ENCODE peak calls at places on chromosomes 2 and 18, in five cellular contexts. One of them, this sample, is unnamed.

GRCh38 chr2:152571035-152571766 is 146.1 kb downstream of the PRPF40A start:
- DNase-seq in A549: no peak
- DNase-seq in endothelial cell of umbilical vein: no peak
- DNase-seq in K562: no peak
- DNase-seq in SK-N-SH: no peak
- DNase-seq in this sample: no peak

GRCh38 chr2:206083602-206084467 is 2.1 kb downstream of the INO80D start:
- DNase-seq in K562: no peak
- DNase-seq in SK-N-SH: no peak
- DNase-seq in A549: no peak
- DNase-seq in endothelial cell of umbilical vein: peak; percentile 24
- DNase-seq in this sample: no peak

GRCh38 chr2:200810252-200810650 is 1.5 kb upstream of the BZW1 start:
- DNase-seq in K562: no peak
- DNase-seq in endothelial cell of umbilical vein: peak; percentile 84
- DNase-seq in SK-N-SH: no peak
- DNase-seq in A549: peak; percentile 9
- DNase-seq in this sample: no peak

GRCh38 chr2:7430869-7431641 is 513.8 kb downstream of the RNF144A start:
- DNase-seq in A549: no peak
- DNase-seq in endothelial cell of umbilical vein: no peak
- DNase-seq in SK-N-SH: no peak
- DNase-seq in K562: no peak
- DNase-seq in this sample: no peak

GRCh38 chr2:205352593-205352992 is 329.7 kb upstream of the NRP2 start:
- DNase-seq in K562: no peak
- DNase-seq in A549: no peak
- DNase-seq in SK-N-SH: no peak
- DNase-seq in endothelial cell of umbilical vein: no peak
- DNase-seq in this sample: no peak

GRCh38 chr2:139805378-139805777 is 1025.2 kb upstream of the NXPH2 start:
- DNase-seq in endothelial cell of umbilical vein: no peak
- DNase-seq in A549: no peak
- DNase-seq in SK-N-SH: no peak
- DNase-seq in K562: no peak
- DNase-seq in this sample: no peak

GRCh38 chr2:96823203-96823602 is 7.1 kb downstream of the CNNM3 start:
- DNase-seq in SK-N-SH: no peak
- DNase-seq in K562: no peak
- DNase-seq in endothelial cell of umbilical vein: no peak
- DNase-seq in A549: no peak
- DNase-seq in this sample: no peak

GRCh38 chr2:231436957-231437356 is 27.3 kb downstream of the NCL start:
- DNase-seq in K562: no peak
- DNase-seq in SK-N-SH: no peak
- DNase-seq in A549: no peak
- DNase-seq in endothelial cell of umbilical vein: no peak
- DNase-seq in this sample: no peak

GRCh38 chr2:200703132-200703925 is 108.4 kb upstream of the BZW1 start:
- DNase-seq in A549: peak; percentile 15
- DNase-seq in K562: no peak
- DNase-seq in SK-N-SH: peak; percentile 15
- DNase-seq in endothelial cell of umbilical vein: peak; percentile 58
- DNase-seq in this sample: peak; percentile 68

GRCh38 chr2:10844083-10844482 is 31.5 kb upstream of the PDIA6 start:
- DNase-seq in K562: no peak
- DNase-seq in A549: no peak
- DNase-seq in SK-N-SH: peak; percentile 51
- DNase-seq in endothelial cell of umbilical vein: peak; percentile 10
- DNase-seq in this sample: no peak

GRCh38 chr2:51846796-51847195 is 814.9 kb upstream of the NRXN1 start:
- DNase-seq in A549: no peak
- DNase-seq in K562: no peak
- DNase-seq in endothelial cell of umbilical vein: no peak
- DNase-seq in SK-N-SH: no peak
- DNase-seq in this sample: no peak

GRCh38 chr2:57490746-57491145 is 555.9 kb upstream of the VRK2 start:
- DNase-seq in endothelial cell of umbilical vein: no peak
- DNase-seq in A549: no peak
- DNase-seq in K562: no peak
- DNase-seq in SK-N-SH: no peak
- DNase-seq in this sample: no peak

GRCh38 chr18:5895300-5895885 is at the start of gene TMEM200C:
- DNase-seq in SK-N-SH: peak; percentile 86
- DNase-seq in A549: no peak
- DNase-seq in endothelial cell of umbilical vein: no peak
- DNase-seq in K562: no peak
- DNase-seq in this sample: no peak

GRCh38 chr2:195356920-195357440 is 300.0 kb upstream of the SLC39A10 start:
- DNase-seq in A549: no peak
- DNase-seq in endothelial cell of umbilical vein: no peak
- DNase-seq in SK-N-SH: no peak
- DNase-seq in K562: no peak
- DNase-seq in this sample: no peak

GRCh38 chr18:79772865-79773696 is 24.7 kb upstream of the KCNG2 start:
- DNase-seq in K562: no peak
- DNase-seq in endothelial cell of umbilical vein: no peak
- DNase-seq in A549: no peak
- DNase-seq in SK-N-SH: no peak
- DNase-seq in this sample: no peak

GRCh38 chr2:48070415-48070814 is 164.1 kb upstream of the FBXO11 start:
- DNase-seq in endothelial cell of umbilical vein: no peak
- DNase-seq in K562: no peak
- DNase-seq in SK-N-SH: no peak
- DNase-seq in A549: no peak
- DNase-seq in this sample: no peak

GRCh38 chr2:165112133-165112573 is 91.7 kb downstream of the SCN3A start:
- DNase-seq in K562: no peak
- DNase-seq in A549: no peak
- DNase-seq in SK-N-SH: peak; percentile 23
- DNase-seq in endothelial cell of umbilical vein: no peak
- DNase-seq in this sample: no peak

GRCh38 chr2:134405641-134406081 is 151.8 kb downstream of the MGAT5 start:
- DNase-seq in K562: no peak
- DNase-seq in SK-N-SH: no peak
- DNase-seq in A549: no peak
- DNase-seq in endothelial cell of umbilical vein: no peak
- DNase-seq in this sample: no peak

GRCh38 chr2:45964226-45964841 is 312.9 kb downstream of the PRKCE start:
- DNase-seq in SK-N-SH: peak; percentile 78
- DNase-seq in endothelial cell of umbilical vein: peak; percentile 95
- DNase-seq in A549: peak; percentile 72
- DNase-seq in K562: no peak
- DNase-seq in this sample: peak; percentile 97

GRCh38 chr18:70384181-70384790 is 95.4 kb downstream of the SOCS6 start:
- DNase-seq in SK-N-SH: no peak
- DNase-seq in endothelial cell of umbilical vein: no peak
- DNase-seq in K562: no peak
- DNase-seq in A549: peak; percentile 31
- DNase-seq in this sample: peak; percentile 92

GRCh38 chr2:42881732-42882131 is 89.3 kb upstream of the HAAO start:
- DNase-seq in SK-N-SH: no peak
- DNase-seq in endothelial cell of umbilical vein: peak; percentile 71
- DNase-seq in A549: no peak
- DNase-seq in K562: no peak
- DNase-seq in this sample: no peak

GRCh38 chr18:31101148-31102019 is 837 bp downstream of the DSC2 start:
- DNase-seq in endothelial cell of umbilical vein: no peak
- DNase-seq in SK-N-SH: peak; percentile 33
- DNase-seq in K562: peak; percentile 80
- DNase-seq in A549: peak; percentile 10
- DNase-seq in this sample: no peak

GRCh38 chr2:23809168-23809567 is 117.8 kb downstream of the ATAD2B start:
- DNase-seq in K562: no peak
- DNase-seq in A549: no peak
- DNase-seq in endothelial cell of umbilical vein: no peak
- DNase-seq in SK-N-SH: no peak
- DNase-seq in this sample: no peak

GRCh38 chr2:150535176-150535575 is 47.7 kb upstream of the RND3 start:
- DNase-seq in SK-N-SH: no peak
- DNase-seq in A549: no peak
- DNase-seq in endothelial cell of umbilical vein: peak; percentile 29
- DNase-seq in K562: no peak
- DNase-seq in this sample: no peak
- H3K4me2 ChIP-seq in SK-N-SH: no peak overlapping the region
- H3K4me2 ChIP-seq in A549: no peak overlapping the region
- H3K4me2 ChIP-seq in endothelial cell of umbilical vein: no peak overlapping the region
- H3K4me2 ChIP-seq in K562: no peak overlapping the region
- H3K4me2 ChIP-seq in this sample: no peak overlapping the region

GRCh38 chr2:234666911-234667310 is 170.0 kb upstream of the ARL4C start:
- DNase-seq in SK-N-SH: no peak
- DNase-seq in K562: no peak
- DNase-seq in A549: no peak
- DNase-seq in endothelial cell of umbilical vein: no peak
- DNase-seq in this sample: no peak

GRCh38 chr2:234670804-234671203 is 173.9 kb upstream of the ARL4C start:
- DNase-seq in SK-N-SH: no peak
- DNase-seq in endothelial cell of umbilical vein: no peak
- DNase-seq in K562: no peak
- DNase-seq in A549: no peak
- DNase-seq in this sample: no peak

GRCh38 chr2:234669611-234670010 is 172.7 kb upstream of the ARL4C start:
- DNase-seq in K562: no peak
- DNase-seq in endothelial cell of umbilical vein: no peak
- DNase-seq in SK-N-SH: no peak
- DNase-seq in A549: no peak
- DNase-seq in this sample: no peak

GRCh38 chr2:234670052-234670451 is 173.2 kb upstream of the ARL4C start:
- DNase-seq in K562: no peak
- DNase-seq in A549: no peak
- DNase-seq in SK-N-SH: no peak
- DNase-seq in endothelial cell of umbilical vein: peak; percentile 39
- DNase-seq in this sample: no peak

GRCh38 chr2:234669001-234669400 is 172.1 kb upstream of the ARL4C start:
- DNase-seq in K562: no peak
- DNase-seq in endothelial cell of umbilical vein: peak; percentile 65
- DNase-seq in SK-N-SH: no peak
- DNase-seq in A549: no peak
- DNase-seq in this sample: no peak
- TF ChIP-seq MAX in K562: no peak
- TF ChIP-seq MAX in endothelial cell of umbilical vein: no peak
- TF ChIP-seq MAX in SK-N-SH: no peak
- TF ChIP-seq MAX in A549: no peak
- TF ChIP-seq MAX in this sample: no peak

DNA sequence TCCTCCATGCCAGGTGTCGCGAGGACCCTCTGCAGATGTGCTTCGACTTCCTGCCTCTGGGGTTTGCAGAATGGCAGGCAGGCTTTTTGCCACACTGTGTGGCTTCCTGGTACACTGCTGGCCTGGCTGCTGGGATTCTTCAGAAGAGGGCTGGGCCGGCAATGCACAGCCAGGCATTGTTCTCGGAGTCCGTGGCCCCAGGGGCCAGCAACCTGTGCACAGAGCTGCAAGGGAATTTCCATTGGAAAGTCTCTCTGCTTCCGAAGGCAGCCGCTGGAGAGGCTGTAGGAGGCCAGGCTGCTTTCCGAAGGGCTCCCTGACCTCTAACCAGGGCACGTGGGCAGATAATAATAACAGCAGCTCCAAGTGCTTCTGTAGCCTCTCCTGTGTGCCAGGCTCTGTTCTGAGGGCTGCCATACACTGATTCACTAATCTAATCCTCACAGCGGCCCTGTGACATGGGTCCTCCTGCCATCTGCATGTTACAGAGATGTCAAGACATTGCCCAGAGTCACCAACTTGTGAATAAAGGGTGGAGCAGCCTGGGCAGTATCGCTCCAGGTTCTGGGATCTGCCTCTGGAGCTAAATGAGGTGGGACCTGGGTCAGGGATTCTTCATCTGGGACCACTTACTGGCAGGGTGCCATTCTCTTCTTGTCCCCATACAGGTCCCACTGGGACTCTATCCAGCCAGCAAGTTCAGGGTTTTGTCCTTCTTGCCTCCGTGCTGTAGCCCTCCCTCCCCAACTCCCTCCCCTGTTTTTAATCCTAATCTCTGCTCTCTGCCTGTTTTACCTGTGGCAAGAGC is 5.0 kb downstream of the LDLRAD4 start:
- DNase-seq in endothelial cell of umbilical vein: no peak
- DNase-seq in SK-N-SH: peak; percentile 66
- DNase-seq in A549: no peak
- DNase-seq in K562: no peak
- DNase-seq in this sample: no peak
- H3K27ac ChIP-seq in endothelial cell of umbilical vein: no peak overlapping the region
- H3K27ac ChIP-seq in SK-N-SH: no peak overlapping the region
- H3K27ac ChIP-seq in A549: no peak overlapping the region
- H3K27ac ChIP-seq in K562: no peak overlapping the region
- H3K27ac ChIP-seq in this sample: no peak overlapping the region

GRCh38 chr2:222504714-222505113 is 80.4 kb downstream of the SGPP2 start:
- DNase-seq in endothelial cell of umbilical vein: no peak
- DNase-seq in A549: no peak
- DNase-seq in K562: no peak
- DNase-seq in SK-N-SH: no peak
- DNase-seq in this sample: no peak
- H3K4me2 ChIP-seq in endothelial cell of umbilical vein: no peak overlapping the region
- H3K4me2 ChIP-seq in A549: no peak overlapping the region
- H3K4me2 ChIP-seq in K562: no peak overlapping the region
- H3K4me2 ChIP-seq in SK-N-SH: no peak overlapping the region
- H3K4me2 ChIP-seq in this sample: no peak overlapping the region

GRCh38 chr18:21823848-21824247 is 83.3 kb downstream of the MIB1 start:
- DNase-seq in A549: no peak
- DNase-seq in endothelial cell of umbilical vein: no peak
- DNase-seq in K562: no peak
- DNase-seq in SK-N-SH: no peak
- DNase-seq in this sample: no peak

GRCh38 chr18:21826196-21826595 is 85.6 kb downstream of the MIB1 start:
- DNase-seq in SK-N-SH: no peak
- DNase-seq in K562: no peak
- DNase-seq in endothelial cell of umbilical vein: peak; percentile 71
- DNase-seq in A549: no peak
- DNase-seq in this sample: no peak

GRCh38 chr18:21820811-21821143 is 80.2 kb downstream of the MIB1 start:
- DNase-seq in A549: no peak
- DNase-seq in K562: no peak
- DNase-seq in SK-N-SH: no peak
- DNase-seq in endothelial cell of umbilical vein: no peak
- DNase-seq in this sample: no peak

GRCh38 chr18:21815101-21815500 is 74.5 kb downstream of the MIB1 start:
- DNase-seq in A549: no peak
- DNase-seq in endothelial cell of umbilical vein: no peak
- DNase-seq in K562: no peak
- DNase-seq in SK-N-SH: no peak
- DNase-seq in this sample: no peak

GRCh38 chr18:21820035-21820810 is 79.6 kb downstream of the MIB1 start:
- DNase-seq in A549: peak; percentile 31
- DNase-seq in K562: peak; percentile 11
- DNase-seq in endothelial cell of umbilical vein: peak; percentile 42
- DNase-seq in SK-N-SH: peak; percentile 33
- DNase-seq in this sample: peak; percentile 7
- TF ChIP-seq MAX in A549: no peak
- TF ChIP-seq MAX in K562: no peak
- TF ChIP-seq MAX in endothelial cell of umbilical vein: no peak
- TF ChIP-seq MAX in SK-N-SH: no peak
- TF ChIP-seq MAX in this sample: no peak

GRCh38 chr2:101751875-101752619 is 54.5 kb downstream of the MAP4K4 start:
- DNase-seq in endothelial cell of umbilical vein: no peak
- DNase-seq in SK-N-SH: no peak
- DNase-seq in K562: peak; percentile 22
- DNase-seq in A549: no peak
- DNase-seq in this sample: no peak
- H3K27ac ChIP-seq in endothelial cell of umbilical vein: no peak overlapping the region
- H3K27ac ChIP-seq in SK-N-SH: peak overlapping the region; percentile 57
- H3K27ac ChIP-seq in K562: no peak overlapping the region
- H3K27ac ChIP-seq in A549: no peak overlapping the region
- H3K27ac ChIP-seq in this sample: no peak overlapping the region